ENCODE peak calls at places on chromosomes 11 and 22, in seven cellular contexts. T is NCI-H446 treated with DMSO at 0.1 percent for 48 hours; B is iPS-NIHi11; O is stimulated activated CD4-positive, alpha-beta T cell treated with anti-CD3 and anti-CD28 coated beads, TNF-alpha, amount 100 ng/mL, for 48 hours; L is osteocyte; W is AG09309; Y is sigmoid colon. J is an unnamed sample.

GRCh38 chr11:66636411-66636810 is 2.1 kb upstream of the RBM4 start:
- DNase-seq in B (no peak), L (no peak), T (no peak), Y (no peak), W (no peak), O (no peak), J (no peak)

GRCh38 chr11:75430692-75431532 is 2.1 kb downstream of the KLHL35 start:
- DNase-seq in B (no peak), O (no peak), T (no peak), Y (no peak), L (no peak), W (no peak), J (no peak)

GRCh38 chr22:19849800-19850481 is 4.7 kb downstream of the GNB1L start:
- DNase-seq in L (no peak), O (no peak), W (no peak), Y (peak), B (no peak), T (no peak), J (peak)

GRCh38 chr11:34387653-34388052 is 29.8 kb upstream of the ABTB2 start:
- DNase-seq in T (no peak), O (no peak), L (no peak), Y (no peak), W (no peak), B (no peak), J (no peak)

GRCh38 chr11:29272019-29272654 is 744.7 kb downstream of the KCNA4 start:
- DNase-seq in B (peak), T (no peak), Y (no peak), W (no peak), L (no peak), O (no peak), J (peak)

GRCh38 chr11:57073121-57073520 is 84.4 kb downstream of the OR5AK2 start:
- DNase-seq in O (no peak), Y (no peak), W (no peak), B (no peak), L (no peak), T (no peak), J (no peak)

GRCh38 chr22:44595841-44596341 is 97.9 kb upstream of the RTL6 start:
- DNase-seq in B (no peak), O (no peak), T (no peak), Y (no peak), L (no peak), W (no peak), J (no peak)

GRCh38 chr11:67374571-67375276 is 1.3 kb upstream of the CLCF1 start:
- DNase-seq in L (no peak), Y (no peak), O (no peak), B (no peak), W (no peak), T (no peak), J (no peak)

GRCh38 chr11:115146425-115146824 is 357.8 kb downstream of the CADM1 start:
- DNase-seq in W (no peak), T (no peak), O (no peak), B (no peak), L (no peak), Y (no peak), J (no peak)

GRCh38 chr11:8697056-8697455 is 14.5 kb downstream of the RPL27A start:
- DNase-seq in W (no peak), O (no peak), B (no peak), T (no peak), L (no peak), Y (no peak), J (no peak)

GRCh38 chr11:11898648-11899047 is 56.9 kb downstream of the USP47 start:
- DNase-seq in T (no peak), Y (no peak), L (no peak), W (no peak), O (no peak), B (no peak), J (no peak)

GRCh38 chr22:31695423-31695822 is 33.4 kb upstream of the PISD start:
- DNase-seq in W (no peak), O (no peak), L (no peak), Y (no peak), B (no peak), T (no peak), J (peak)

GRCh38 chr11:15897211-15897960 is 459.0 kb downstream of the SOX6 start:
- DNase-seq in O (no peak), B (peak), L (no peak), W (peak), Y (no peak), T (no peak), J (peak)

GRCh38 chr11:76206327-76207081 is at the start of gene WNT11:
- DNase-seq in B (peak), Y (no peak), O (no peak), W (no peak), T (no peak), L (no peak), J (peak)

GRCh38 chr11:109729761-109730160 is 307.8 kb downstream of the C11orf87 start:
- DNase-seq in T (no peak), L (no peak), W (no peak), B (no peak), Y (no peak), O (no peak), J (no peak)

GRCh38 chr11:76626921-76627391 is 43.6 kb downstream of the LRRC32 start:
- DNase-seq in W (peak), L (no peak), T (no peak), B (no peak), Y (peak), O (peak), J (no peak)

GRCh38 chr11:33018005-33018404 is 2.3 kb downstream of the DEPDC7 start:
- DNase-seq in Y (no peak), T (no peak), W (no peak), B (no peak), L (no peak), O (no peak), J (no peak)

GRCh38 chr11:2328656-2329354 is 27.0 kb downstream of the TSPAN32 start:
- DNase-seq in O (no peak), T (no peak), L (no peak), Y (no peak), B (no peak), W (no peak), J (no peak)

GRCh38 chr11:102010776-102011500 is 36.3 kb upstream of the CFAP300 start:
- DNase-seq in O (no peak), W (peak), Y (no peak), L (peak), T (no peak), B (peak), J (peak)

GRCh38 chr22:29904020-29904419 is 21.0 kb downstream of the MTMR3 start:
- DNase-seq in O (no peak), T (no peak), B (no peak), Y (no peak), W (no peak), L (no peak), J (no peak)

GRCh38 chr11:99325807-99326206 is 305.1 kb downstream of the CNTN5 start:
- DNase-seq in L (no peak), B (no peak), W (peak), T (no peak), Y (no peak), O (no peak), J (peak)

GRCh38 chr11:94800394-94800793 is 32.2 kb downstream of the AMOTL1 start:
- DNase-seq in B (no peak), L (no peak), Y (peak), T (peak), W (peak), O (no peak), J (no peak)

GRCh38 chr11:35548925-35549561 is 23.6 kb upstream of the PAMR1 start:
- DNase-seq in B (peak), O (no peak), T (no peak), W (no peak), Y (no peak), L (no peak), J (peak)

GRCh38 chr22:47213571-47214230 is 451.3 kb downstream of the TBC1D22A start:
- DNase-seq in O (peak), B (peak), T (no peak), L (peak), Y (peak), W (no peak), J (peak)

GRCh38 chr11:62854013-62854824 is 14.8 kb upstream of the WDR74 start:
- DNase-seq in O (no peak), L (no peak), T (no peak), W (no peak), Y (no peak), B (no peak), J (no peak)

GRCh38 chr11:2933376-2934056 is 4.3 kb upstream of the PHLDA2 start:
- DNase-seq in O (no peak), T (no peak), W (peak), Y (peak), L (no peak), B (peak), J (peak)

GRCh38 chr22:22342697-22343602 is 98.4 kb downstream of the VPREB1 start:
- DNase-seq in O (peak), T (no peak), L (no peak), Y (no peak), W (no peak), B (peak), J (peak)

GRCh38 chr11:41978951-41979350 is 519.5 kb upstream of the LRRC4C start:
- DNase-seq in O (no peak), W (no peak), T (no peak), Y (no peak), L (no peak), B (no peak), J (no peak)

GRCh38 chr22:50686794-50687193 is 14.2 kb downstream of the SHANK3 start:
- DNase-seq in B (peak), Y (no peak), L (no peak), W (no peak), O (no peak), T (no peak), J (no peak)

GRCh38 chr11:50098186-50098725 is 65.6 kb downstream of the OR4C45 start:
- DNase-seq in O (no peak), T (no peak), W (no peak), Y (no peak), L (no peak), B (no peak), J (no peak)

GRCh38 chr11:20248345-20248744 is 88.1 kb upstream of the DBX1 start:
- DNase-seq in L (no peak), T (no peak), O (no peak), Y (no peak), B (no peak), W (no peak), J (no peak)

GRCh38 chr11:122853971-122854446 is 15.7 kb downstream of the CRTAM start:
- DNase-seq in W (peak), L (no peak), O (no peak), B (peak), Y (no peak), T (peak), J (peak)

GRCh38 chr11:46865340-46865739 is 19.3 kb upstream of the CKAP5 start:
- DNase-seq in O (no peak), T (no peak), B (no peak), W (peak), L (no peak), Y (no peak), J (no peak)

GRCh38 chr11:62004473-62004872 is 37.0 kb upstream of the FTH1 start:
- DNase-seq in W (peak), O (no peak), B (no peak), Y (no peak), L (no peak), T (no peak), J (no peak)

GRCh38 chr11:73493838-73494598 is 103.9 kb downstream of the FAM168A start:
- DNase-seq in B (peak), O (no peak), W (no peak), L (no peak), Y (no peak), T (peak), J (peak)

GRCh38 chr11:86245369-86246292 is 1.1 kb downstream of the EED start:
- DNase-seq in T (no peak), W (no peak), O (no peak), L (no peak), B (peak), Y (no peak), J (peak)

GRCh38 chr11:31974737-31975136 is 116.1 kb upstream of the RCN1 start:
- DNase-seq in Y (no peak), O (no peak), L (no peak), B (no peak), W (peak), T (no peak), J (no peak)

GRCh38 chr11:131668867-131669780 is 298.7 kb downstream of the NTM start:
- DNase-seq in L (no peak), T (no peak), B (peak), W (no peak), Y (peak), O (peak), J (peak)

GRCh38 chr11:92846542-92847125 is 122.8 kb upstream of the MTNR1B start:
- DNase-seq in T (no peak), B (no peak), W (no peak), O (no peak), L (no peak), Y (no peak), J (no peak)

GRCh38 chr11:8948901-8949300 is 6.1 kb upstream of the ASCL3 start:
- DNase-seq in T (no peak), L (no peak), W (no peak), Y (no peak), O (no peak), B (no peak), J (peak)